ENCODE peak calls at places on chromosome 11, in six cellular contexts. One of them, this sample, is unnamed.

GRCh38 chr11:118619444-118620205 is 12.2 kb downstream of the PHLDB1 start:
- DNase-seq in GM12865: no peak
- DNase-seq in GM20000: no peak
- DNase-seq in colonic mucosa: no peak
- DNase-seq in astrocyte of the spinal cord: peak; percentile 96
- DNase-seq in GM23338: no peak
- DNase-seq in this sample: no peak

GRCh38 chr11:111562692-111563389 is 22.3 kb downstream of the LAYN start:
- DNase-seq in GM12865: no peak
- DNase-seq in GM20000: no peak
- DNase-seq in colonic mucosa: no peak
- DNase-seq in astrocyte of the spinal cord: no peak
- DNase-seq in GM23338: no peak
- DNase-seq in this sample: no peak

GRCh38 chr11:95248666-95249467 is 17.9 kb upstream of the SESN3 start:
- DNase-seq in GM12865: peak; percentile 78
- DNase-seq in GM20000: peak; percentile 18
- DNase-seq in colonic mucosa: no peak
- DNase-seq in astrocyte of the spinal cord: no peak
- DNase-seq in GM23338: peak; percentile 70
- DNase-seq in this sample: peak; percentile 31

GRCh38 chr11:12818333-12819015 is 144.3 kb downstream of the TEAD1 start:
- DNase-seq in GM12865: no peak
- DNase-seq in GM20000: no peak
- DNase-seq in colonic mucosa: no peak
- DNase-seq in astrocyte of the spinal cord: peak; percentile 74
- DNase-seq in GM23338: no peak
- DNase-seq in this sample: no peak

GRCh38 chr11:109983358-109983757 is 109.8 kb upstream of the ZC3H12C start:
- DNase-seq in GM12865: no peak
- DNase-seq in GM20000: no peak
- DNase-seq in colonic mucosa: no peak
- DNase-seq in astrocyte of the spinal cord: no peak
- DNase-seq in GM23338: no peak
- DNase-seq in this sample: no peak

GRCh38 chr11:101407324-101407723 is 176.5 kb downstream of the TRPC6 start:
- DNase-seq in GM12865: no peak
- DNase-seq in GM20000: no peak
- DNase-seq in colonic mucosa: no peak
- DNase-seq in astrocyte of the spinal cord: peak; percentile 7
- DNase-seq in GM23338: no peak
- DNase-seq in this sample: no peak

GRCh38 chr11:103807806-103808205 is 228.6 kb upstream of the DDI1 start:
- DNase-seq in GM12865: no peak
- DNase-seq in GM20000: no peak
- DNase-seq in colonic mucosa: no peak
- DNase-seq in astrocyte of the spinal cord: peak; percentile 54
- DNase-seq in GM23338: no peak
- DNase-seq in this sample: no peak

GRCh38 chr11:59266491-59266890 is 53.8 kb upstream of the MPEG1 start:
- DNase-seq in GM12865: no peak
- DNase-seq in GM20000: no peak
- DNase-seq in colonic mucosa: no peak
- DNase-seq in astrocyte of the spinal cord: no peak
- DNase-seq in GM23338: no peak
- DNase-seq in this sample: no peak

GRCh38 chr11:5004429-5005274 is 10.0 kb downstream of the OR51L1 start:
- DNase-seq in GM12865: peak; percentile 57
- DNase-seq in GM20000: peak; percentile 18
- DNase-seq in colonic mucosa: peak; percentile 49
- DNase-seq in astrocyte of the spinal cord: peak; percentile 64
- DNase-seq in GM23338: peak; percentile 79
- DNase-seq in this sample: peak; percentile 10

GRCh38 chr11:102564110-102564509 is 33.6 kb upstream of the MMP7 start:
- DNase-seq in GM12865: peak; percentile 65
- DNase-seq in GM20000: peak; percentile 46
- DNase-seq in colonic mucosa: no peak
- DNase-seq in astrocyte of the spinal cord: peak; percentile 84
- DNase-seq in GM23338: no peak
- DNase-seq in this sample: peak; percentile 59

GRCh38 chr11:112639469-112639868 is 321.8 kb upstream of the NCAM1 start:
- DNase-seq in GM12865: no peak
- DNase-seq in GM20000: no peak
- DNase-seq in colonic mucosa: no peak
- DNase-seq in astrocyte of the spinal cord: no peak
- DNase-seq in GM23338: no peak
- DNase-seq in this sample: no peak

GRCh38 chr11:102599642-102600261 is 25.4 kb downstream of the MMP20 start:
- DNase-seq in GM12865: peak; percentile 55
- DNase-seq in GM20000: peak; percentile 36
- DNase-seq in colonic mucosa: no peak
- DNase-seq in astrocyte of the spinal cord: peak; percentile 95
- DNase-seq in GM23338: no peak
- DNase-seq in this sample: peak; percentile 61

GRCh38 chr11:557328-558132 is 3.0 kb downstream of the LMNTD2 start:
- DNase-seq in GM12865: no peak
- DNase-seq in GM20000: no peak
- DNase-seq in colonic mucosa: no peak
- DNase-seq in astrocyte of the spinal cord: no peak
- DNase-seq in GM23338: no peak
- DNase-seq in this sample: no peak

GRCh38 chr11:558503-558902 is 2.0 kb downstream of the LMNTD2 start:
- DNase-seq in GM12865: no peak
- DNase-seq in GM20000: no peak
- DNase-seq in colonic mucosa: no peak
- DNase-seq in astrocyte of the spinal cord: no peak
- DNase-seq in GM23338: no peak
- DNase-seq in this sample: no peak

GRCh38 chr11:560305-561147 is at the start of the genes LMNTD2 and RASSF7:
- DNase-seq in GM12865: peak; percentile 96
- DNase-seq in GM20000: peak; percentile 100
- DNase-seq in colonic mucosa: peak; percentile 95
- DNase-seq in astrocyte of the spinal cord: peak; percentile 74
- DNase-seq in GM23338: peak; percentile 95
- DNase-seq in this sample: peak; percentile 99

GRCh38 chr11:559712-560304 is 730 bp downstream of the LMNTD2 start:
- DNase-seq in GM12865: no peak
- DNase-seq in GM20000: no peak
- DNase-seq in colonic mucosa: peak; percentile 87
- DNase-seq in astrocyte of the spinal cord: no peak
- DNase-seq in GM23338: peak; percentile 73
- DNase-seq in this sample: no peak

GRCh38 chr11:559020-559620 is 1.4 kb downstream of the LMNTD2 start:
- DNase-seq in GM12865: no peak
- DNase-seq in GM20000: no peak
- DNase-seq in colonic mucosa: no peak
- DNase-seq in astrocyte of the spinal cord: no peak
- DNase-seq in GM23338: peak; percentile 51
- DNase-seq in this sample: no peak
- TF ChIP-seq CTCF in GM12865: no peak
- TF ChIP-seq CTCF in GM20000: no peak
- TF ChIP-seq CTCF in colonic mucosa: no peak
- TF ChIP-seq CTCF in astrocyte of the spinal cord: no peak
- TF ChIP-seq CTCF in GM23338: peak; percentile 16
- TF ChIP-seq CTCF in this sample: no peak

DNA sequence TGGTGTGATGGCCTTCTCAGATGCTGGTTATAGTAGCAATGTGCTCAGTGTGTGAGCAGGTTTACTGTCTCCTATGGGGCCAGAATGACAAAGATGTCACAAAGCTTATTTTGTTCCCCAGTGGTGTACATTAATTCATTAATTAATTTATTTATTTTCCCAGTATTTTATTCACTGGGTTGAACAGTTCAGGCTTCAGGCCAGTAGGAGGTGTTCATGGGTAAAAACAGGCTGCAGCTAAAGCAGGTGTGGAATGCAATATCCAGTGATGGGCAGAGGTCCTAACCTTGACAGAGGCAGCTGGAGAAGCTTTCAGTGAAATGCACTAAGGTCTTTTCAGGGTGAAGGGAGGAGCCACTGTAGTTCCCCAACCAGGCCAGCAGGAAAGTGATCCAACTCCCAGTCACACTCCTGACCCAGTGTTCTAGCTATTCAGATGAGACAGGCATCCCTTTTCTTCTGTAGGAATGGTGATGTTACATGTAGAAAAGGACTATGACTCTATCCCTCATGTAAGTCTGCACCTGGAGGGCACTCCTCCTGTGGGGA is 7.8 kb upstream of the FANCF start:
- DNase-seq in GM12865: no peak
- DNase-seq in GM20000: no peak
- DNase-seq in colonic mucosa: no peak
- DNase-seq in astrocyte of the spinal cord: no peak
- DNase-seq in GM23338: peak; percentile 48
- DNase-seq in this sample: no peak
- TF ChIP-seq CTCF in GM12865: no peak
- TF ChIP-seq CTCF in GM20000: no peak
- TF ChIP-seq CTCF in colonic mucosa: no peak
- TF ChIP-seq CTCF in astrocyte of the spinal cord: no peak
- TF ChIP-seq CTCF in GM23338: peak; percentile 37
- TF ChIP-seq CTCF in this sample: peak; percentile 2

GRCh38 chr11:78574386-78575381 is at the start of gene NARS2:
- DNase-seq in GM12865: peak; percentile 98
- DNase-seq in GM20000: peak; percentile 95
- DNase-seq in colonic mucosa: peak; percentile 99
- DNase-seq in astrocyte of the spinal cord: peak; percentile 97
- DNase-seq in GM23338: peak; percentile 98
- DNase-seq in this sample: peak; percentile 96
- TF ChIP-seq CTCF in GM12865: no peak
- TF ChIP-seq CTCF in GM20000: no peak
- TF ChIP-seq CTCF in colonic mucosa: no peak
- TF ChIP-seq CTCF in astrocyte of the spinal cord: no peak
- TF ChIP-seq CTCF in GM23338: no peak
- TF ChIP-seq CTCF in this sample: no peak

GRCh38 chr11:6111635-6112034 is 4.2 kb downstream of the OR56B4 start:
- DNase-seq in GM12865: no peak
- DNase-seq in GM20000: no peak
- DNase-seq in colonic mucosa: no peak
- DNase-seq in astrocyte of the spinal cord: no peak
- DNase-seq in GM23338: no peak
- DNase-seq in this sample: no peak
- TF ChIP-seq CTCF in GM12865: no peak
- TF ChIP-seq CTCF in GM20000: no peak
- TF ChIP-seq CTCF in colonic mucosa: no peak
- TF ChIP-seq CTCF in astrocyte of the spinal cord: no peak
- TF ChIP-seq CTCF in GM23338: no peak
- TF ChIP-seq CTCF in this sample: no peak

GRCh38 chr11:124865902-124866851 is 945 bp downstream of the ROBO3 start:
- DNase-seq in GM12865: peak; percentile 19
- DNase-seq in GM20000: peak; percentile 84
- DNase-seq in colonic mucosa: peak; percentile 47
- DNase-seq in astrocyte of the spinal cord: peak; percentile 16
- DNase-seq in GM23338: peak; percentile 69
- DNase-seq in this sample: peak; percentile 78
- TF ChIP-seq CTCF in GM12865: peak; percentile 59
- TF ChIP-seq CTCF in GM20000: peak; percentile 50
- TF ChIP-seq CTCF in colonic mucosa: peak; percentile 85
- TF ChIP-seq CTCF in astrocyte of the spinal cord: peak; percentile 76
- TF ChIP-seq CTCF in GM23338: peak; percentile 78
- TF ChIP-seq CTCF in this sample: peak; percentile 50

DNA sequence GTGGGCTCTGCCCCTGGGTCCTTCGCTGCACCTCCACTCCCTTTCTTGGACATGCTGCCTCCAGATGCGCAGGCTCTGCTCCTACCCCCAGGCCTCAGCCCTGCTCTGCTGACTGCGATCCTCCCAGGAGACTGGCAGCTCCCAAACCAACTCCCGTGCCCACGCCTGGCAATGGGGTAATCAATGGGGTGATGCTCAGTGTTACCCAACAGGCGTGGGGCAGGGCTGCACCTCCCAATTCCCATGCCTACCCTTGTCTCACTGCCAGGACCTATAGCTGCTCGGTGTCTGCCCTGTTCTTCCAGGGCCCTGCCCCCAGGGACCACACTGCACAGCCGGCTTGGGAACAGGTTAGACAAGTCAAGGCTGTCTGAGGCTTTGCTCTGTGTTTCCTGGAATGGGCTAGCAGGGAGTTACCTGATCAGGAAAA is at the start of gene ALDH3B2:
- DNase-seq in GM12865: no peak
- DNase-seq in GM20000: no peak
- DNase-seq in colonic mucosa: peak; percentile 89
- DNase-seq in astrocyte of the spinal cord: no peak
- DNase-seq in GM23338: no peak
- DNase-seq in this sample: no peak
- TF ChIP-seq CTCF in GM12865: no peak
- TF ChIP-seq CTCF in GM20000: no peak
- TF ChIP-seq CTCF in colonic mucosa: no peak
- TF ChIP-seq CTCF in astrocyte of the spinal cord: no peak
- TF ChIP-seq CTCF in GM23338: no peak
- TF ChIP-seq CTCF in this sample: no peak

GRCh38 chr11:64218628-64219353 is 7.2 kb downstream of the TRPT1 start:
- DNase-seq in GM12865: no peak
- DNase-seq in GM20000: no peak
- DNase-seq in colonic mucosa: no peak
- DNase-seq in astrocyte of the spinal cord: no peak
- DNase-seq in GM23338: no peak
- DNase-seq in this sample: no peak

GRCh38 chr11:64220271-64220670 is 5.7 kb downstream of the TRPT1 start:
- DNase-seq in GM12865: no peak
- DNase-seq in GM20000: no peak
- DNase-seq in colonic mucosa: no peak
- DNase-seq in astrocyte of the spinal cord: no peak
- DNase-seq in GM23338: no peak
- DNase-seq in this sample: no peak

GRCh38 chr11:64219755-64220154 is 6.2 kb downstream of the TRPT1 start:
- DNase-seq in GM12865: peak; percentile 5
- DNase-seq in GM20000: no peak
- DNase-seq in colonic mucosa: no peak
- DNase-seq in astrocyte of the spinal cord: no peak
- DNase-seq in GM23338: no peak
- DNase-seq in this sample: no peak

GRCh38 chr11:64219354-64219684 is 6.7 kb downstream of the TRPT1 start:
- DNase-seq in GM12865: no peak
- DNase-seq in GM20000: no peak
- DNase-seq in colonic mucosa: no peak
- DNase-seq in astrocyte of the spinal cord: no peak
- DNase-seq in GM23338: no peak
- DNase-seq in this sample: no peak

DNA sequence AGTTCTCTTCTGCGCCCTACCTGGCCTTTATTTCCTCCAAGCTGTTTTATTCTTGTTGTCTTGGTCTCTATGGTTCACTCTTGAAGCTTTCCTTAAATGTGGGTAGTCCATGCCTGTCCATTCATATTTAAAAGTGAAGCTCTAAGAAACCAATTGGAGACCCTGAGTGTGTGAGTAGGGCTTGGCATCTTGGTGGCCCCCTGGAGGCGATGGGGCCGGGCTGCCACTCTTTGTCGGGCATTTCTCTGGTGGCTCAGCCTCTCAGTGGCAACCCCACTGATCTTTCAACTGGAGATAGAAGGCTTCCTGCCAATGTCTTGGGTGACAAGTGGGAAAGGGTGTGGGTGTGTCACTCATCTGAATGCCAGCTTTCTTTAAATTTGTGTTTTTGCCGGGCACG is 9.1 kb downstream of the TRPT1 start:
- DNase-seq in GM12865: no peak
- DNase-seq in GM20000: no peak
- DNase-seq in colonic mucosa: no peak
- DNase-seq in astrocyte of the spinal cord: no peak
- DNase-seq in GM23338: no peak
- DNase-seq in this sample: no peak
- TF ChIP-seq CTCF in GM12865: peak; percentile 6
- TF ChIP-seq CTCF in GM20000: no peak
- TF ChIP-seq CTCF in colonic mucosa: no peak
- TF ChIP-seq CTCF in astrocyte of the spinal cord: no peak
- TF ChIP-seq CTCF in GM23338: peak; percentile 39
- TF ChIP-seq CTCF in this sample: no peak